ENCODE peak calls at places on chromosomes 13 and 19, in eight cellular contexts. K is breast epithelium, J is upper lobe of right lung, H is kidney epithelial cell, E is thoracic aorta, C is endodermal cell, F is cardiac muscle cell, A is HCT116. D is an unnamed sample.

GRCh38 chr13:112670118-112670517 is 19.7 kb upstream of the ATP11A start:
- DNase-seq in K (no peak), J (peak), H (no peak), E (no peak), C (peak), F (no peak), A (no peak), D (no peak)

GRCh38 chr19:28350037-28350436 is 862.9 kb downstream of the UQCRFS1 start:
- DNase-seq in K (no peak), J (no peak), H (no peak), E (no peak), C (no peak), F (no peak), A (no peak), D (no peak)

GRCh38 chr13:110916671-110917142 is 1.8 kb upstream of the ANKRD10 start:
- DNase-seq in K (no peak), J (no peak), H (peak), E (no peak), C (no peak), F (peak), A (no peak), D (no peak)

GRCh38 chr19:35901055-35901644 is 810 bp upstream of the NFKBID start:
- DNase-seq in K (no peak), J (no peak), H (no peak), E (no peak), C (no peak), F (peak), A (no peak), D (no peak)

GRCh38 chr19:45113628-45114027 is 20.6 kb downstream of the PPP1R37 start:
- DNase-seq in K (peak), J (no peak), H (no peak), E (no peak), C (no peak), F (no peak), A (no peak), D (no peak)

GRCh38 chr19:38321646-38322323 is 2.1 kb downstream of the KCNK6 start:
- DNase-seq in K (no peak), J (no peak), H (no peak), E (no peak), C (no peak), F (peak), A (no peak), D (no peak)

GRCh38 chr19:11418518-11419506 is at the start of gene RGL3:
- DNase-seq in K (no peak), J (peak), H (no peak), E (no peak), C (peak), F (no peak), A (no peak), D (no peak)

GRCh38 chr19:51830263-51830662 is 35.3 kb downstream of the FPR3 start:
- DNase-seq in K (no peak), J (no peak), H (no peak), E (no peak), C (no peak), F (peak), A (no peak), D (no peak)

GRCh38 chr13:60016229-60016628 is 147.5 kb downstream of the DIAPH3 start:
- DNase-seq in K (no peak), J (no peak), H (no peak), E (no peak), C (no peak), F (no peak), A (no peak), D (no peak)

GRCh38 chr13:52348081-52348480 is 57.9 kb downstream of the THSD1 start:
- DNase-seq in K (no peak), J (no peak), H (peak), E (no peak), C (no peak), F (peak), A (peak), D (peak)

GRCh38 chr19:51124729-51125128 is at the start of gene SIGLEC9:
- DNase-seq in K (peak), J (peak), H (no peak), E (no peak), C (no peak), F (no peak), A (no peak), D (no peak)

GRCh38 chr19:56597696-56598095 is 2.6 kb downstream of the ZNF71 start:
- DNase-seq in K (no peak), J (no peak), H (no peak), E (no peak), C (no peak), F (no peak), A (no peak), D (no peak)

GRCh38 chr19:56594783-56595547 is at the start of gene ZNF71:
- DNase-seq in K (peak), J (peak), H (peak), E (peak), C (peak), F (peak), A (no peak), D (peak)

GRCh38 chr19:56596676-56597075 is 1.6 kb downstream of the ZNF71 start:
- DNase-seq in K (no peak), J (no peak), H (no peak), E (no peak), C (no peak), F (no peak), A (no peak), D (no peak)

GRCh38 chr19:56594446-56594782 is 688 bp upstream of the ZNF71 start:
- DNase-seq in K (no peak), J (no peak), H (no peak), E (no peak), C (no peak), F (no peak), A (no peak), D (no peak)

DNA sequence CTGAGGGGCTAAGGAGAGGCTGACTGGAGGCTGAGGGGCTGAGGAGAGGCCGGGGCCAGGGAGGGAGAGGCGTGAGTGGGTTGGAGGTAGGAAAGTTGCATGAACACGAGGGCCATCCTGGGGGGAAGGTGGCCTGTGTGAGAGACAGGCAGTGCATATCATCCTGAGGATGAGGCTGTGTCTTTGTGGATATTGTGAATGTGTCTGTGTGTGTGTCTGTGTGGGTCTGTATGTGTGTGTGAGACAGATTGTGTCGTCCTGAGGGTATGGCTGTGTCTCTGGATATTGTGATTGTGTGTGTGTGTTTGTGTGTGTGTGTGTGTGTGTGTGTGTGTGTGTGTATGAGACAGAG is 422 bp downstream of the ZNF71 start:
- DNase-seq in K (no peak), J (no peak), H (no peak), E (no peak), C (no peak), F (no peak), A (no peak), D (no peak)
- H3K4me3 ChIP-seq in K (peak), J (peak), H (peak), E (peak), C (peak), F (peak), A (no peak), D (peak)

DNA sequence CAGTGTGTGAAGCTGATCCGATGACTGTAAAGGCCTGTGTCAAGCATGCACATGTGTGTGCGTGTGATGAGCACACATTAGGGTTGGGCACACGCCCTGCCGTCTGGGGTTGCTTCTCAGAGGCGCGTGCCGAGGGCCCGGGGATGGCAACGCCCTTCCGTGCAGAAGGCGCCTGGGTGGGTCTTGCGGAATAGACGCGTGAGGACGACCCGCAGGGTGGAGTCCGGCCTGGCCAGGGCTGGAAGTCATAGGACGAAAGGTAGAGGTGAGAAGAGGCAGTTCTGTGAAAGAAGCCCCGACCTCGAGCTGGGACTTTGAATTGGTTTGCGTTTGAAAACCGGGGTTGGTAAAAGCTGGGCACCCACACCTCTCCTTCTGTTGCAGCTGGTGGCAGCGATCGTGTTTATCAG is 35.7 kb downstream of the TMEM255B start:
- DNase-seq in K (peak), J (peak), H (no peak), E (no peak), C (no peak), F (no peak), A (no peak), D (no peak)
- TF ChIP-seq CTCF in K (no peak), J (no peak), H (no peak), E (no peak), C (no peak), F (no peak), A (no peak), D (no peak)

GRCh38 chr19:17330546-17331253 is 4.0 kb downstream of the ANO8 start:
- DNase-seq in K (no peak), J (no peak), H (no peak), E (no peak), C (no peak), F (no peak), A (no peak), D (no peak)

GRCh38 chr19:17328517-17329060 is 6.1 kb downstream of the ANO8 start:
- DNase-seq in K (no peak), J (no peak), H (no peak), E (no peak), C (peak), F (no peak), A (no peak), D (no peak)

GRCh38 chr19:17327654-17328516 is 6.8 kb downstream of the ANO8 start:
- DNase-seq in K (peak), J (peak), H (peak), E (no peak), C (peak), F (peak), A (peak), D (no peak)

GRCh38 chr19:17329768-17330545 is 4.7 kb downstream of the ANO8 start:
- DNase-seq in K (no peak), J (no peak), H (no peak), E (no peak), C (peak), F (no peak), A (no peak), D (no peak)

DNA sequence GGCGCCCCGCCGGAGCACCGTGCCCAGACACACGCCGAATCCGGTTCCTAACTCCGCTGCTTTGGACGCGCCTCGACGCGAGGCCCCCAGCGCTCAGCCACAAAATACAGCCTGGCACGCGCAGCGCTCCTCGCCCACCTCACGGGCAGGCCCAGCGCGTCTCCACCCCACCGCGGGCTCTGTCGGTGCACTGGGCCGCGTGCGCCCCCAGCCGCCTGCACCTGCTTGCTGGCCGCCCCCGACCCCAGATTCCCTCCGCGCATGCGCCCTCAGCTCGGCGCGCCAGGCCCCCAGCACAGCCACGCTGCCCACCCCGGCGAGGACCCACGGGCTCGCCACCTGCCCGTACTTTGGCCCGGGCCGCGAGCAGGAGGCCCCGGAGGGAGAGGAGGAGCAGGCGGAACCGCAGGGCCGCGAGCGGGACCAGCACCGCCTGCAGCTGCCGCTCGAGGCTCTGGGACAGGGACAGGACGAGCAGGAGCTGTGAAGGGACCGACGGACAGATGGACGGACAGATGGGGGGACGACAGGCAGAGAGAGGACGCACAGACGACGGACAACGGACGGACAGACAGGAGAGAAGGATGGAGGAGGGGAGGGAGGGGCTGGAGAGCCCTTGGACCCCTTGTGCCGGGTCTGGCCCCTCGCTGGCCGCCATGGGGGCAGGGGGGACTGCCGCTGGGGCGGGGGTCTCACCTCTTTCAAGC is 5.4 kb downstream of the ANO8 start:
- DNase-seq in K (no peak), J (no peak), H (no peak), E (no peak), C (peak), F (no peak), A (no peak), D (no peak)
- H3K4me3 ChIP-seq in K (peak), J (peak), H (peak), E (peak), C (no peak), F (no peak), A (peak), D (no peak)

GRCh38 chr19:53076984-53077383 is 26.2 kb downstream of the ZNF160 start:
- DNase-seq in K (no peak), J (no peak), H (no peak), E (no peak), C (peak), F (peak), A (no peak), D (no peak)
- TF ChIP-seq CTCF in K (peak), J (peak), H (peak), E (peak), C (peak), F (peak), A (no peak), D (no peak)

D was measured in HFF-Myc.